ENCODE peak calls at places on chromosomes 12 and 14, in nine cellular contexts. Q is CD4-positive, CD25-positive, alpha-beta regulatory T cell; P is A549; G is tibial artery; U is right cardiac atrium; F is ascending aorta; Y is neuronal stem cell; M is OCI-LY7; I is mesendoderm. T is an unnamed sample. For H3K4me1, the result is how much of the 10 kb centered on the place peaks cover.

GRCh38 chr14:96623676-96624484 is 121.7 kb downstream of the PAPOLA start:
- DNase-seq in U (no peak), P (no peak), I (no peak), Y (no peak), M (no peak), Q (no peak), G (peak), F (no peak), T (no peak)

GRCh38 chr14:69682607-69683263 is 71.3 kb downstream of the SUSD6 start:
- DNase-seq in M (no peak), I (no peak), F (no peak), Y (no peak), G (no peak), P (no peak), Q (peak), U (no peak), T (no peak)

GRCh38 chr12:47078086-47078395 is 1.4 kb upstream of the PCED1B start:
- DNase-seq in I (no peak), M (no peak), G (no peak), F (no peak), P (no peak), U (no peak), Q (no peak), Y (no peak), T (no peak)

GRCh38 chr14:97061198-97061597 is 264.0 kb downstream of the VRK1 start:
- DNase-seq in I (no peak), Y (no peak), M (no peak), U (no peak), G (peak), Q (no peak), P (no peak), F (no peak), T (no peak)

GRCh38 chr14:74641581-74641980 is 29.5 kb upstream of the LTBP2 start:
- DNase-seq in Q (no peak), P (no peak), U (no peak), F (no peak), I (no peak), Y (no peak), M (no peak), G (no peak), T (no peak)

GRCh38 chr14:101227611-101228594 is 324.4 kb upstream of the RTL1 start:
- DNase-seq in U (no peak), P (no peak), G (peak), F (no peak), M (no peak), I (peak), Q (no peak), Y (no peak), T (no peak)

GRCh38 chr12:95096852-95097251 is 23.4 kb upstream of the NR2C1 start:
- DNase-seq in U (no peak), I (no peak), Y (no peak), P (no peak), Q (no peak), M (no peak), F (no peak), G (no peak), T (no peak)

GRCh38 chr14:92645841-92646478 is 102.5 kb downstream of the LGMN start:
- DNase-seq in I (no peak), F (no peak), Q (no peak), M (no peak), U (no peak), P (no peak), G (no peak), Y (no peak), T (no peak)

GRCh38 chr12:80121661-80122060 is 22.3 kb downstream of the OTOGL start:
- DNase-seq in I (no peak), U (no peak), Y (no peak), F (no peak), M (no peak), G (no peak), Q (no peak), P (no peak), T (no peak)

GRCh38 chr12:19771858-19772257 is 332.6 kb downstream of the AEBP2 start:
- DNase-seq in G (no peak), I (peak), P (no peak), U (no peak), Q (no peak), F (no peak), Y (no peak), M (no peak), T (no peak)

GRCh38 chr12:53738834-53739284 is 11.6 kb upstream of the CALCOCO1 start:
- DNase-seq in G (no peak), I (no peak), F (no peak), Y (no peak), M (no peak), U (no peak), Q (peak), P (no peak), T (no peak)

GRCh38 chr14:105207460-105207901 is 26.4 kb upstream of the NUDT14 start:
- DNase-seq in P (no peak), I (peak), U (no peak), F (no peak), Q (no peak), M (no peak), Y (no peak), G (no peak), T (no peak)

GRCh38 chr12:131905081-131905639 is 10.7 kb downstream of the ULK1 start:
- DNase-seq in M (no peak), Q (no peak), F (no peak), Y (no peak), P (no peak), I (no peak), U (no peak), G (peak), T (no peak)

GRCh38 chr12:84982888-84983287 is 53.2 kb downstream of the TSPAN19 start:
- DNase-seq in P (no peak), M (no peak), Q (no peak), I (no peak), U (no peak), F (no peak), Y (no peak), G (no peak), T (no peak)

GRCh38 chr12:15830538-15830937 is 41.4 kb upstream of the EPS8 start:
- DNase-seq in I (no peak), Y (no peak), M (no peak), U (no peak), G (no peak), Q (no peak), P (no peak), F (no peak), T (no peak)

GRCh38 chr14:75928587-75929230 is 53.1 kb downstream of the TGFB3 start:
- DNase-seq in G (no peak), F (no peak), I (no peak), Y (no peak), Q (no peak), M (no peak), P (no peak), U (no peak), T (no peak)

GRCh38 chr12:90945070-90945649 is 9.8 kb downstream of the CCER1 start:
- DNase-seq in I (no peak), G (no peak), Y (no peak), U (no peak), M (peak), Q (peak), F (no peak), P (peak), T (peak)

GRCh38 chr14:65949711-65950516 is 536.3 kb upstream of the CCDC196 start:
- DNase-seq in G (no peak), F (no peak), U (peak), Q (peak), P (no peak), M (no peak), Y (no peak), I (peak), T (no peak)

GRCh38 chr12:66351301-66351700 is 49.0 kb downstream of the HELB start:
- DNase-seq in G (no peak), F (no peak), P (no peak), Q (no peak), U (no peak), I (no peak), Y (no peak), M (no peak), T (no peak)

GRCh38 chr12:118611770-118612169 is 235.4 kb downstream of the SUDS3 start:
- DNase-seq in M (no peak), F (no peak), Q (no peak), P (no peak), U (no peak), Y (no peak), G (no peak), I (peak), T (no peak)

DNA sequence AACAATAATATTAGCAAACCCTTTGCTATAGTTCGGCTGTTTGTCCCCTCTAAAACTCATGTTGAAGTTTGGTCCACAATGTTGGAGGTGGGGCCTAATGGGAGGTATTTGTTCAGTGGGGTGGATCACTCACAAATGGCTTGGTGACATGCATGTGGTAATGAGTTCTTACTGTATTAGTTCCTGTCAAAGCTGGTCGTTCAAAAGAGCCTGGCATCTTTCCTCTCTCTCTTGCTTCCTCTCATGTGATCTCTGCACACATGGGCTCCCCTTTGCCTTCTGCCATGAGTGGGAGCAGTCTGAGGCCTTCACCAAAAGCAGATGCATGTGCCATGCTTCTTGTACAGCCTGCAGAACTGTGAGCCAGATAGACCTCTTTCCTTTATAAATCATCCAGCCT is 13.0 kb upstream of the PPP4R4 start:
- DNase-seq in M (no peak), I (no peak), P (no peak), G (no peak), F (no peak), U (no peak), Y (no peak), Q (no peak), T (no peak)
- H3K4me1 ChIP-seq in M (under half), I (under half), P (under half), G (under half), F (under half), U (under half), Y (under half), Q (under half), T (under half)

GRCh38 chr12:108638997-108639822 is 5.5 kb upstream of the SELPLG start:
- DNase-seq in F (no peak), M (no peak), Y (no peak), P (no peak), I (no peak), Q (no peak), U (no peak), G (no peak), T (no peak)

GRCh38 chr12:108642899-108643654 is 9.4 kb upstream of the SELPLG start:
- DNase-seq in I (no peak), F (no peak), Q (peak), Y (no peak), P (no peak), U (no peak), M (no peak), G (no peak), T (no peak)

GRCh38 chr12:108642269-108642870 is 8.7 kb upstream of the SELPLG start:
- DNase-seq in I (no peak), U (no peak), F (no peak), M (peak), G (no peak), Y (no peak), Q (no peak), P (no peak), T (no peak)

GRCh38 chr12:108641446-108642268 is 8.0 kb upstream of the SELPLG start:
- DNase-seq in F (no peak), I (no peak), Q (no peak), M (peak), P (no peak), G (no peak), Y (no peak), U (no peak), T (no peak)

GRCh38 chr12:108640802-108641445 is 7.2 kb upstream of the SELPLG start:
- DNase-seq in U (no peak), Q (no peak), Y (no peak), G (no peak), M (peak), I (no peak), F (no peak), P (no peak), T (no peak)
- H3K4me1 ChIP-seq in U (under half), Q (under half), Y (under half), G (under half), M (half or more), I (under half), F (under half), P (under half), T (under half)

GRCh38 chr12:89261210-89261609 is 91.1 kb downstream of the DUSP6 start:
- DNase-seq in P (no peak), U (no peak), F (no peak), I (no peak), Y (no peak), M (no peak), G (no peak), Q (no peak), T (no peak)
- H3K4me1 ChIP-seq in P (under half), U (under half), F (under half), I (under half), Y (under half), M (under half), G (under half), Q (under half), T (under half)

DNA sequence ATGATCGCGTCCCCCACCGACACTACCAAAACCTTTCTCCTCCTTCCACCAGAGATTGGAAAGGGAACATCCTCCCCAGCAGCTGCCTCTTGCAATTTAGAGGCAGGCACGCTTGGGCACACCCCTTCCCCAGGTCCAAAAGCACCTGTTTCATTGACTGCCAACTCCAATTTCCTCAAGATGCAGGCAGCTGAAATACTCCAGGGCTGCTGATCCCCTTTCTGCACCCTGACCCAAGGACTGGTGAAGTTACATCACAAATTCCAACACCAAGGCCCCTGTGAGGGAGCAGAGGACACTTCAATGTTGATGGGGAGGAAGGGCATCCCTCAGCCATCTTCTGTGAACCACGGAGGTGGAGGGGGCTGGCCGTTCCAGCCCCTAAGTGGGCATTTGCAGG is 33.8 kb downstream of the BCL11B start:
- DNase-seq in F (no peak), Q (peak), M (no peak), U (no peak), G (no peak), Y (no peak), P (no peak), I (no peak), T (no peak)
- H3K4me1 ChIP-seq in F (under half), Q (half or more), M (under half), U (under half), G (under half), Y (under half), P (under half), I (under half), T (under half)

GRCh38 chr12:57210461-57210860 is 6.1 kb upstream of the NXPH4 start:
- DNase-seq in I (no peak), M (no peak), Y (no peak), U (no peak), G (no peak), Q (no peak), P (no peak), F (no peak), T (no peak)
- H3K4me1 ChIP-seq in I (under half), M (under half), Y (under half), U (under half), G (under half), Q (under half), P (under half), F (under half), T (under half)

GRCh38 chr12:116535241-116535640 is 23.9 kb upstream of the MAP1LC3B2 start:
- DNase-seq in P (no peak), Y (no peak), I (no peak), U (no peak), Q (no peak), F (no peak), G (no peak), M (no peak), T (no peak)

GRCh38 chr12:116538076-116538591 is 21.0 kb upstream of the MAP1LC3B2 start:
- DNase-seq in M (no peak), U (no peak), F (no peak), Q (no peak), G (no peak), Y (no peak), P (no peak), I (no peak), T (no peak)

GRCh38 chr12:116539361-116539771 is 19.8 kb upstream of the MAP1LC3B2 start:
- DNase-seq in Y (no peak), F (no peak), Q (no peak), G (peak), P (no peak), U (no peak), M (no peak), I (peak), T (no peak)

GRCh38 chr12:116538682-116539264 is 20.4 kb upstream of the MAP1LC3B2 start:
- DNase-seq in Y (no peak), Q (no peak), F (no peak), G (no peak), M (no peak), P (no peak), I (no peak), U (no peak), T (peak)

GRCh38 chr12:116537149-116537904 is 21.9 kb upstream of the MAP1LC3B2 start:
- DNase-seq in G (no peak), U (no peak), I (no peak), F (no peak), Y (no peak), P (no peak), M (no peak), Q (no peak), T (no peak)
- H3K4me1 ChIP-seq in G (under half), U (under half), I (under half), F (under half), Y (under half), P (under half), M (under half), Q (under half), T (under half)

GRCh38 chr14:52049271-52049670 is 19.6 kb downstream of the NID2 start:
- DNase-seq in G (no peak), U (no peak), Q (no peak), F (no peak), P (no peak), M (no peak), I (no peak), Y (no peak), T (no peak)
- H3K4me1 ChIP-seq in G (half or more), U (under half), Q (under half), F (under half), P (under half), M (under half), I (under half), Y (under half), T (under half)

DNA sequence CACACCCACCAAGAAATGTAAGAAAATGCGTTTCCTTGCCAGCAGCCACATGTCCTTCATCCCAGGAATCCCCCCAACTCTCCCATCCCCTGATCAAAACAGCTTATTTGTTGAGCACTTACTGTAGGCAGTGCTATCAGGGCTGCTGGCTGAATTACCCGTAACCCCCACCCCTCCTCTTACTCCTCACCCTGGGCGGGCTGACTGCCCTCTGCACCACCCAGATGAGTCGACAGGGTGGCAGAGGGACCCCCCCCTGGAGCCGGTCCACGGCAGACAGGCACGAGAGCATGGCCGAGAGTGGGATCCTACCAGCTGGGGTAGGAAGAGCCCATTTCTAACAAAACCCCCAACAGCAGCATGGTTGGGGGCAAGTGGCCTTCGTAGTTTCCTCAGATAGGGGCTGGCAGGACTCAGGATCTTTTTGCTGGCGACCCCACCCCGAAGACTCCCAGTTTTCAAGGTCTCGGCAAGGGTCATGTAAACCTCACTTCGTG is 1.1 kb upstream of the RHOF start:
- DNase-seq in I (no peak), U (peak), F (no peak), M (no peak), P (no peak), Y (no peak), G (no peak), Q (no peak), T (peak)
- H3K4me1 ChIP-seq in I (under half), U (under half), F (under half), M (half or more), P (half or more), Y (under half), G (half or more), Q (half or more), T (under half)

GRCh38 chr12:89884917-89885316 is 176.3 kb upstream of the ATP2B1 start:
- DNase-seq in P (no peak), I (no peak), Q (no peak), F (no peak), G (no peak), M (no peak), Y (no peak), U (no peak), T (no peak)
- H3K4me1 ChIP-seq in P (under half), I (under half), Q (under half), F (under half), G (under half), M (under half), Y (under half), U (under half), T (under half)

T was measured in HAP-1.